ENCODE peak calls at places on chromosomes 7 and 10, in six cellular contexts. S is tibial nerve; D is psoas muscle; T is right lobe of liver; X is DND-41; L is CD8-positive, alpha-beta memory T cell. I is an unnamed sample.

GRCh38 chr10:3455385-3456334 is 283.1 kb upstream of the PITRM1 start:
- DNase-seq in X (peak; percentile 74), D (no peak), T (peak; percentile 38), S (no peak), L (no peak), I (no peak)

GRCh38 chr10:96089670-96090462 is 40.2 kb upstream of the ZNF518A start:
- DNase-seq in S (peak; percentile 85), X (peak; percentile 96), L (peak; percentile 86), T (peak; percentile 88), D (peak; percentile 96), I (peak; percentile 96)

GRCh38 chr10:29816801-29817558 is 182.2 kb upstream of the SVIL start:
- DNase-seq in X (no peak), S (no peak), D (no peak), L (no peak), T (no peak), I (no peak)

GRCh38 chr10:60964257-60965235 is 20.6 kb upstream of the RHOBTB1 start:
- DNase-seq in D (peak; percentile 71), L (peak; percentile 8), T (peak; percentile 40), X (peak; percentile 63), S (peak; percentile 25), I (peak; percentile 65)

GRCh38 chr7:84013616-84014240 is 180.9 kb downstream of the SEMA3A start:
- DNase-seq in L (no peak), S (no peak), X (peak; percentile 20), T (no peak), D (no peak), I (no peak)

GRCh38 chr10:60877777-60878120 is 66.2 kb downstream of the RHOBTB1 start:
- DNase-seq in D (no peak), X (no peak), T (no peak), S (no peak), L (no peak), I (no peak)

GRCh38 chr7:134660961-134661376 is 14.3 kb downstream of the BPGM start:
- DNase-seq in D (no peak), X (no peak), T (no peak), S (no peak), L (no peak), I (no peak)

GRCh38 chr7:31123317-31123716 is 71.2 kb downstream of the ADCYAP1R1 start:
- DNase-seq in D (no peak), X (no peak), S (no peak), L (no peak), T (no peak), I (no peak)

GRCh38 chr10:86964061-86964846 is 4.0 kb upstream of the ADIRF start:
- DNase-seq in T (no peak), L (no peak), D (no peak), X (no peak), S (no peak), I (peak; percentile 22)

GRCh38 chr10:73922007-73922863 is 11.3 kb downstream of the PLAU start:
- DNase-seq in D (no peak), X (peak; percentile 61), T (no peak), S (no peak), L (peak; percentile 7), I (no peak)

GRCh38 chr7:146736446-146737190 is 620.0 kb downstream of the CNTNAP2 start:
- DNase-seq in T (no peak), S (no peak), D (no peak), X (no peak), L (no peak), I (no peak)

GRCh38 chr10:6173203-6173602 is 29.5 kb upstream of the PFKFB3 start:
- DNase-seq in T (no peak), D (no peak), L (peak; percentile 26), S (no peak), X (peak; percentile 24), I (no peak)

GRCh38 chr10:6174201-6174874 is 28.4 kb upstream of the PFKFB3 start:
- DNase-seq in T (no peak), D (peak; percentile 92), X (no peak), S (no peak), L (no peak), I (no peak)

GRCh38 chr10:6170638-6171037 is 32.1 kb upstream of the PFKFB3 start:
- DNase-seq in S (no peak), T (peak; percentile 52), X (no peak), D (no peak), L (no peak), I (no peak)

GRCh38 chr10:6175329-6176055 is 27.2 kb upstream of the PFKFB3 start:
- DNase-seq in D (peak; percentile 87), T (no peak), L (no peak), S (no peak), X (no peak), I (no peak)

DNA sequence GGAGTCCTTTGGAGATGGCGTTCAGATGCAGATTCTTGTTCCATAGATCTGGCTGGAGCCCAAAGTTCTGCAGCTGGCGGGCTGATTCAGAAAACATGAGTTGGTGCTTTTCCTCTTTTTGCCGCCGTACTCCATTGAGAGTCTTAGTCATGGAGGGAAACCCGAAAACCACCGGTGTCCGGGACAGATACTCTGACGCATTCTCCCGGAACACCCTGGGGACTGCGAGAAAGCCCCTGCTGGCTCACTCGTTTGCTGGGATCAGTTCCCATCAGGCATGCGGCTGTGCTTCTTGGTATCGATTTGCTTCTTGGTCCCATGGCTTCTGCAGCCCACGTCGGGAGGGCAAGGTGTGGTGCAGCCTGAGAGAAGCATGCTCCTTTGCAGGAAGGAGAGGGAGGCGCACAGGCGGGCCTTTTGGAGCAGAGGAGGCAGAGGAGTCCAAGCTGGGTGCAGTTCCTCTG is 30.8 kb upstream of the PFKFB3 start:
- DNase-seq in S (no peak), T (peak; percentile 51), X (no peak), L (no peak), D (peak; percentile 86), I (peak; percentile 38)
- H3K4me3 ChIP-seq in S (no peak overlapping the region), T (no peak overlapping the region), X (no peak overlapping the region), L (no peak overlapping the region), D (peak overlapping the region; percentile 33), I (no peak overlapping the region)

GRCh38 chr7:13981070-13981469 is 8.4 kb downstream of the ETV1 start:
- DNase-seq in D (no peak), S (no peak), X (no peak), T (no peak), L (no peak), I (peak; percentile 43)

GRCh38 chr7:13982940-13983677 is 6.4 kb downstream of the ETV1 start:
- DNase-seq in L (no peak), T (no peak), S (no peak), X (no peak), D (no peak), I (no peak)

GRCh38 chr7:13984831-13985685 is 4.4 kb downstream of the ETV1 start:
- DNase-seq in X (no peak), D (no peak), L (no peak), T (no peak), S (no peak), I (no peak)

GRCh38 chr7:13979671-13980438 is 9.6 kb downstream of the ETV1 start:
- DNase-seq in L (no peak), T (no peak), X (no peak), D (no peak), S (no peak), I (no peak)

GRCh38 chr7:13980474-13980873 is 9.0 kb downstream of the ETV1 start:
- DNase-seq in D (no peak), T (no peak), L (no peak), X (no peak), S (no peak), I (no peak)
- H3K4me1 ChIP-seq in D (no peaks in the 10 kb centered on the region), T (no peaks in the 10 kb centered on the region), L (no peaks in the 10 kb centered on the region), X (no peaks in the 10 kb centered on the region), S (peaks cover 34% of the 10 kb centered on the region), I (peaks cover 17% of the 10 kb centered on the region)

GRCh38 chr7:44264221-44264956 is 61.0 kb downstream of the CAMK2B start:
- DNase-seq in S (no peak), X (no peak), D (no peak), L (no peak), T (no peak), I (no peak)
- H3K27me3 ChIP-seq in S (no peaks in the 10 kb centered on the region), X (peaks cover 34% of the 10 kb centered on the region), D (no peaks in the 10 kb centered on the region), L (no peaks in the 10 kb centered on the region), T (no peaks in the 10 kb centered on the region), I (peaks cover 6% of the 10 kb centered on the region)

GRCh38 chr7:70614237-70614984 is 517.5 kb upstream of the GALNT17 start:
- DNase-seq in T (peak; percentile 82), L (no peak), X (no peak), S (peak; percentile 64), D (peak; percentile 92), I (peak; percentile 87)
- H3K4me3 ChIP-seq in T (no peak overlapping the region), L (no peak overlapping the region), X (no peak overlapping the region), S (no peak overlapping the region), D (peak overlapping the region; percentile 15), I (no peak overlapping the region)

GRCh38 chr10:32982911-32983310 is 24.9 kb upstream of the ITGB1 start:
- DNase-seq in T (no peak), L (no peak), D (no peak), X (no peak), S (no peak), I (no peak)
- H3K4me1 ChIP-seq in T (peaks cover 55% of the 10 kb centered on the region), L (peaks cover 37% of the 10 kb centered on the region), D (peaks cover 8% of the 10 kb centered on the region), X (peaks cover 28% of the 10 kb centered on the region), S (peaks cover 31% of the 10 kb centered on the region), I (peaks cover 21% of the 10 kb centered on the region)

GRCh38 chr10:116170815-116171250 is 102.2 kb downstream of the GFRA1 start:
- DNase-seq in T (no peak), S (no peak), D (no peak), X (no peak), L (no peak), I (no peak)

GRCh38 chr10:116168745-116169144 is 104.3 kb downstream of the GFRA1 start:
- DNase-seq in S (no peak), T (no peak), D (no peak), X (no peak), L (no peak), I (no peak)

GRCh38 chr10:116169782-116170181 is 103.2 kb downstream of the GFRA1 start:
- DNase-seq in S (no peak), T (no peak), X (no peak), L (no peak), D (no peak), I (no peak)

GRCh38 chr10:116164291-116164690 is 108.7 kb downstream of the GFRA1 start:
- DNase-seq in T (no peak), D (no peak), X (no peak), S (no peak), L (no peak), I (no peak)

DNA sequence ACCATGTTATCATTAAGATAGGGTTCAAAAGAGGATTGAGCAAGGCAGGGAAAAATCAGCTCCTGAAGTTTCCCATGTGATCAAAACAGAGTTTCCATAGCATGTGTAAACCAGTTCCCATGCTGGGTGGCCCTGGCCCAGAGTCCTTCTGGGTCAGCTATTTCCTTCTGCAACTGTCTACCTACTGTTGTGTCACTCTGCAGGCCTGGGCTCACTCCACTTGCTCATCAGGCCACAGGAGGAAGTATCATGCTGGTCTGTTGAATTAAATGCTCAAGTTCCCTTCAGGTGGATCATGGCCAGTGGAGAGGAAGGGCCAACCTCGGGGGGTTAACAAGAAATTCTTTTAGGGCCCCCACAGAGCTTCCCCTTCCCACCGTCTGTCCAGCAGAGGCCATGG is 104.7 kb downstream of the GFRA1 start:
- DNase-seq in L (no peak), D (no peak), T (no peak), X (no peak), S (no peak), I (no peak)
- H3K27me3 ChIP-seq in L (no peaks in the 10 kb centered on the region), D (no peaks in the 10 kb centered on the region), T (no peaks in the 10 kb centered on the region), X (no peaks in the 10 kb centered on the region), S (no peaks in the 10 kb centered on the region), I (no peaks in the 10 kb centered on the region)

DNA sequence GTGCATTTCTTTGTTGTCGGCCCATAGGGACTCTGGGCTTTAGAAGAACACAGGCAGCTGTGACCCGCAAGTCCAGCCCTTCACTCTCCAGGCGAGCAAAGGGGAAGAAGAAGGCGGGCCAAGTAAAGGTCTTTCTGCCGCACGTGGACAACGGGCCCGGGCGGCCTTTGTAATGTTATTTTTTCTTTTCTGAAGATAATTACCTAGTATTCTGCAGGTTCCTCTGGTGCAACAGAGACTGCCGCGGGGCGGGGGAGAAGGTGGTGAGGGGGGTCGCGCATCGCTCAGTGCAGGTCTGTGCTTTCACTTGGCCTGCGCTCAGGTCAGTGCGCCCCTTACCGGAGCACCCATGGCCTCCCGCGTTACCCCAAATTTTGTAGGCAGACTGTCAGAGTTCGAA is 7.1 kb upstream of the TBX20 start:
- DNase-seq in T (no peak), S (no peak), X (no peak), D (no peak), L (no peak), I (no peak)
- H3K4me3 ChIP-seq in T (no peak overlapping the region), S (no peak overlapping the region), X (no peak overlapping the region), D (no peak overlapping the region), L (no peak overlapping the region), I (no peak overlapping the region)

I was measured in stomach.